ENCODE peak calls at places on chromosome 18, in ten cellular contexts. B, X, Z, G, D, L, W, U, V and O are unnamed samples. For H3K4me1 and H3K27me3, the result is how much of the 10 kb centered on the place peaks cover.

GRCh38 chr18:36412778-36413177 is 115.3 kb downstream of the FHOD3 start:
- DNase-seq in B (no peak), X (no peak), Z (no peak), G (no peak), D (peak), L (no peak), W (peak), U (peak), V (no peak), O (no peak)

GRCh38 chr18:457120-457519 is 43.4 kb downstream of the COLEC12 start:
- DNase-seq in B (peak), X (peak), Z (no peak), G (peak), D (no peak), L (peak), W (peak), U (peak), V (peak), O (no peak)

GRCh38 chr18:69969491-69969890 is 21.8 kb upstream of the CD226 start:
- DNase-seq in B (no peak), X (no peak), Z (no peak), G (no peak), D (no peak), L (no peak), W (no peak), U (no peak), V (no peak), O (no peak)

GRCh38 chr18:12990662-12990976 is 543 bp upstream of the CEP192 start:
- DNase-seq in B (no peak), X (no peak), Z (no peak), G (no peak), D (peak), L (no peak), W (no peak), U (no peak), V (no peak), O (no peak)

GRCh38 chr18:2572144-2572682 is 856 bp downstream of the NDC80 start:
- DNase-seq in B (no peak), X (no peak), Z (no peak), G (no peak), D (no peak), L (no peak), W (peak), U (no peak), V (no peak), O (no peak)

GRCh38 chr18:39302481-39302880 is 1736.9 kb upstream of the CELF4 start:
- DNase-seq in B (no peak), X (no peak), Z (no peak), G (no peak), D (no peak), L (no peak), W (no peak), U (no peak), V (no peak), O (no peak)

GRCh38 chr18:57052173-57052572 is 94.7 kb upstream of the BOD1L2 start:
- DNase-seq in B (no peak), X (no peak), Z (no peak), G (no peak), D (peak), L (no peak), W (no peak), U (no peak), V (no peak), O (no peak)

GRCh38 chr18:13658444-13659204 is 67.7 kb downstream of the FAM210A start:
- DNase-seq in B (no peak), X (no peak), Z (no peak), G (no peak), D (no peak), L (no peak), W (no peak), U (no peak), V (no peak), O (no peak)

GRCh38 chr18:36187138-36187825 is at the start of gene MOCOS:
- DNase-seq in B (peak), X (peak), Z (peak), G (peak), D (peak), L (peak), W (peak), U (peak), V (peak), O (no peak)

GRCh38 chr18:54127759-54128378 is 96.6 kb downstream of the MBD2 start:
- DNase-seq in B (no peak), X (no peak), Z (no peak), G (peak), D (peak), L (peak), W (peak), U (peak), V (no peak), O (no peak)

GRCh38 chr18:41326311-41326710 is 628.7 kb upstream of the PIK3C3 start:
- DNase-seq in B (no peak), X (no peak), Z (peak), G (peak), D (no peak), L (peak), W (no peak), U (no peak), V (no peak), O (no peak)

GRCh38 chr18:74898965-74899364 is 301.3 kb downstream of the ZNF407 start:
- DNase-seq in B (no peak), X (no peak), Z (peak), G (peak), D (no peak), L (peak), W (peak), U (no peak), V (no peak), O (no peak)

GRCh38 chr18:80103231-80103630 is 5.8 kb upstream of the ADNP2 start:
- DNase-seq in B (no peak), X (no peak), Z (no peak), G (peak), D (no peak), L (peak), W (peak), U (no peak), V (no peak), O (no peak)

GRCh38 chr18:79510731-79511141 is 115.0 kb downstream of the NFATC1 start:
- DNase-seq in B (peak), X (peak), Z (no peak), G (no peak), D (no peak), L (no peak), W (no peak), U (peak), V (peak), O (no peak)

GRCh38 chr18:63725682-63726480 is 23.1 kb downstream of the SERPINB11 start:
- DNase-seq in B (no peak), X (no peak), Z (no peak), G (peak), D (no peak), L (no peak), W (no peak), U (peak), V (no peak), O (no peak)

GRCh38 chr18:23844991-23845680 is 155.9 kb downstream of the LAMA3 start:
- DNase-seq in B (no peak), X (no peak), Z (peak), G (peak), D (peak), L (no peak), W (peak), U (peak), V (no peak), O (no peak)

GRCh38 chr18:34867520-34867919 is 157.4 kb downstream of the DTNA start:
- DNase-seq in B (no peak), X (peak), Z (no peak), G (no peak), D (peak), L (no peak), W (peak), U (peak), V (no peak), O (no peak)

GRCh38 chr18:78571831-78572347 is 407.7 kb upstream of the SALL3 start:
- DNase-seq in B (no peak), X (no peak), Z (no peak), G (no peak), D (no peak), L (no peak), W (no peak), U (no peak), V (no peak), O (no peak)

GRCh38 chr18:23231340-23232021 is 96.2 kb downstream of the CABLES1 start:
- DNase-seq in B (peak), X (peak), Z (peak), G (peak), D (no peak), L (peak), W (peak), U (no peak), V (no peak), O (no peak)

GRCh38 chr18:75937306-75937705 is 509.8 kb upstream of the SMIM21 start:
- DNase-seq in B (no peak), X (no peak), Z (no peak), G (no peak), D (peak), L (no peak), W (no peak), U (no peak), V (no peak), O (no peak)

GRCh38 chr18:13265901-13266207 is 47.3 kb downstream of the LDLRAD4 start:
- DNase-seq in B (no peak), X (no peak), Z (no peak), G (no peak), D (no peak), L (no peak), W (peak), U (no peak), V (no peak), O (no peak)

GRCh38 chr18:13553449-13553848 is 172.9 kb downstream of the FAM210A start:
- DNase-seq in B (no peak), X (no peak), Z (no peak), G (no peak), D (no peak), L (no peak), W (no peak), U (no peak), V (no peak), O (no peak)

GRCh38 chr18:13696961-13697360 is 29.4 kb downstream of the FAM210A start:
- DNase-seq in B (no peak), X (no peak), Z (peak), G (peak), D (no peak), L (peak), W (peak), U (no peak), V (no peak), O (no peak)

GRCh38 chr18:72530622-72531021 is 13.5 kb downstream of the CBLN2 start:
- DNase-seq in B (no peak), X (no peak), Z (no peak), G (no peak), D (no peak), L (no peak), W (no peak), U (no peak), V (no peak), O (no peak)

GRCh38 chr18:72995558-72995957 is 127.8 kb upstream of the NETO1 start:
- DNase-seq in B (no peak), X (no peak), Z (peak), G (peak), D (no peak), L (no peak), W (no peak), U (no peak), V (no peak), O (no peak)

GRCh38 chr18:75915941-75916640 is 488.6 kb upstream of the SMIM21 start:
- DNase-seq in B (no peak), X (no peak), Z (no peak), G (peak), D (peak), L (no peak), W (no peak), U (peak), V (peak), O (no peak)

GRCh38 chr18:12014091-12014490 is 32.8 kb downstream of the IMPA2 start:
- DNase-seq in B (no peak), X (peak), Z (no peak), G (no peak), D (no peak), L (no peak), W (no peak), U (no peak), V (no peak), O (no peak)

GRCh38 chr18:71336811-71337210 is 1048.0 kb downstream of the SOCS6 start:
- DNase-seq in B (no peak), X (no peak), Z (no peak), G (no peak), D (no peak), L (no peak), W (no peak), U (no peak), V (no peak), O (no peak)

GRCh38 chr18:63534615-63535014 is 7.6 kb upstream of the SERPINB12 start:
- DNase-seq in B (no peak), X (no peak), Z (peak), G (no peak), D (no peak), L (no peak), W (no peak), U (no peak), V (no peak), O (no peak)

GRCh38 chr18:3451989-3452749 is 2.2 kb downstream of the TGIF1 start:
- DNase-seq in B (peak), X (peak), Z (peak), G (peak), D (peak), L (peak), W (peak), U (peak), V (peak), O (no peak)

GRCh38 chr18:42883177-42883576 is 232.3 kb downstream of the RIT2 start:
- DNase-seq in B (no peak), X (no peak), Z (no peak), G (no peak), D (no peak), L (no peak), W (no peak), U (no peak), V (no peak), O (no peak)
- H3K4me1 ChIP-seq in B (under half), X (under half), Z (under half), G (under half), D (under half), L (under half), W (under half), U (under half), V (under half), O (under half)

DNA sequence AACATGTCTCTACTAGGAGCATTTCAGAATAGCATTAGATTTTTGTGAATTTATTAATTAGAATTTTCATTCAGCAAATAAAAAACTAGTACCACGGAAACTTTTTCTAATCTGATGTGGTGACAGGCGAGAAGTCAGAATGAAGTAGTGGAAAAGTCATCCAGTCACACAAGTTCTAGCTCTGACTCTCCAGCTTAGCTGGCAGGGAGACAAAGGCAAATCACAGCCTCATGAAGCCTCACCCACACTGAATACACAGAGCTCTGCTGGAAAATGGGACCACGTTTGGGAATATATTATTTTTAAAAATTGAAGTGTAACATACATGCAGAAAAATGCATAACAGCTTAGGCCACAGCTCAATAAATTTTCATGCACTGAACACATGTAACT is 86.1 kb downstream of the L3MBTL4 start:
- DNase-seq in B (no peak), X (no peak), Z (no peak), G (no peak), D (no peak), L (no peak), W (no peak), U (no peak), V (no peak), O (no peak)
- H3K27me3 ChIP-seq in B (under half), X (under half), Z (under half), G (under half), D (under half), L (under half), W (under half), U (under half), V (under half), O (under half)

DNA sequence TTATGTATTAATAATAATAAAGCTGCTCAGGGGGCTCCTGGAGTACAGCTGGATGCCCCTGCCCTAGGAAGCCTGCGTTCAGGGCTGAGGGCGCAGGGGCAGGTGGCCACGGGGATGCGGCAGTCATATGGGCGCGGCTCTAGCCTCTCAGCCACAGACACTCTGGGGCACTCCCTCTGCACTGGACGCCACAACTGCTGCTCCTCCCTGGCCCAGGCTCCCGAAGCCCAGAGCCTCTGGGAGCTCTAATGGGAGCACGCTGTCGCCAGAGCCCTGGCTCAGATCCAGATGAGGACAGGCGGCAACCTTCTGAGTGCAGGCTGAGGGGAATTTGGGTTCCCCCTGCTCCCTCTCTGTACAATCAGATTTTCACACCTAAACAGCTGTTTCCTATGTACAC is 93.6 kb downstream of the MTCL1 start:
- DNase-seq in B (no peak), X (peak), Z (no peak), G (no peak), D (no peak), L (no peak), W (peak), U (no peak), V (no peak), O (no peak)
- H3K4me1 ChIP-seq in B (under half), X (under half), Z (half or more), G (under half), D (under half), L (half or more), W (half or more), U (under half), V (under half), O (half or more)

DNA sequence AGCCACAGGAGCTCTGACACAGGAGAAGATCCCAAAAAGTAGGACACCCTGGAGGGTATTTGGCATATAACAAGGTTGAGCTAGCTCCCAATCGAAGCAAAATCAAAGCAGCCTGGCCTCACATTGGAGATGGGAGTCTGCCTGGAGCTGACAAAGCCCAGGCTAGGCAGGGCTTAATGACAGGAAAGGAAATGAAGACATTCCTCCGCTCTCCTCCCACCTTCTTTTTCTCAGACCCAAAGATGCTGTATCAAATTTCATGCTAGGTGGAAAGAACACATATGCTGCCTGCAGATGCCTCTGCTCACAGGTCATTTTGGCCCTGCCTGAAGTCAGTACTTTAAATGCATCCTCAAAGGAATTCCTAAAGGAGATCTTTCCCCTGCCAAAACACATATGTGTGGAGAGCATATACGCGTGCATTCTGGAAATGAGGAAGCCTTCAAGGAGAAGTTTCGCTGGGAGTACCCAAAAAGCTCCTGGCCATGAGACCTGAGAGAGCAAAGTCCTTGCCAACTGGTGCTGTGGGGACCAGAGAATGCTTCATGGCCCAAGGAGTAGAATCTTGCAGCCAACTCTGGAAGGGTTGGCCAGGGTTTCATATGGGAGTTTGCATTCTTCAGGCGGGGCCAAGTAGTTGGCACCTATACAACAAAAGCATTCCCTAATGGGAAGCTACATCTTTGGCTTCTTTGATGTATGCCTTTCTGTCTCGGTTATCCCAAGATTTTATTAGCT is 88.0 kb downstream of the AQP4 start:
- DNase-seq in B (no peak), X (no peak), Z (peak), G (peak), D (peak), L (no peak), W (no peak), U (peak), V (no peak), O (no peak)
- H3K27me3 ChIP-seq in B (under half), X (under half), Z (under half), G (under half), D (under half), L (under half), W (under half), U (under half), V (under half), O (under half)

DNA sequence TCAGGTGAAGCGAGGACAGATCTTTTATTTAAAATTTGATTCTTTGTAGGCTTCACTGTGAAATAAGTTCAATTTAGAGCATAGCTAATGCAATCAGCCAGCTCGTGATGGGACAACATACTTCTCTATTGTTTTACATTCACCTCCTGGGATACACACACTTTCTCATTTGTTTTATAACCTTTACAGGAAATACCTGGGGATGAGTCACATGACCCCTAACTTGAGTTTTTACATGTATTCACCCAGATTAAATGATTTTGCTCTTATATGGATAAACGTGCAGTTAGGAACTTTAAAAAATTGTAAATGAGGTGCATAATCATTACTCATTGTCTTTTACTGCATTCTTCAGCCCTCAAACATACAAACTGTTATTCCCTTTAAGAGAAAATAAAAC is 152.1 kb downstream of the NEDD4L start:
- DNase-seq in B (no peak), X (no peak), Z (peak), G (peak), D (no peak), L (no peak), W (peak), U (no peak), V (no peak), O (no peak)
- H3K4me1 ChIP-seq in B (under half), X (under half), Z (under half), G (under half), D (under half), L (under half), W (under half), U (under half), V (under half), O (under half)

GRCh38 chr18:37497836-37498518 is 67.6 kb downstream of the CELF4 start:
- DNase-seq in B (no peak), X (no peak), Z (peak), G (no peak), D (no peak), L (no peak), W (no peak), U (no peak), V (no peak), O (no peak)
- H3K27me3 ChIP-seq in B (under half), X (under half), Z (under half), G (under half), D (under half), L (under half), W (under half), U (under half), V (under half), O (under half)

DNA sequence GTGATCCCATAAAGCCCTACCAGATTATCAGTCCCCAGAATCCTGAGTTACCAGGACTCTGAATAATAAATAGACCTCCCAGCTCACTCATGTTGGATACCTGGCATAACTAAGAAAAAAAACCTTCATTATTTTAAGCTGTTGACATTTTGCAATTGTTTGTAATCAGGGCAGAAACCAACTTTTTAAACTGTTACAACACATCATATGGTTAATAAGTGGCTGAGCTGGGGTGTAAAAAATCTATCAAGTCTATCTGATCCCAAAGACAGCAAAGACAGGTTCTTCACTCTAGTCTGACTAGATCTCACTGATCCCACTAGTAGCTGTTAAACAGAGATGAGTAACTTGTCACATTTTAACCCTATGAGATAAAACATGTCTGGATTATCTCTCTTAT is 370.3 kb downstream of the RIT2 start:
- DNase-seq in B (no peak), X (no peak), Z (no peak), G (no peak), D (no peak), L (no peak), W (no peak), U (no peak), V (no peak), O (no peak)
- H3K4me1 ChIP-seq in B (under half), X (under half), Z (under half), G (under half), D (half or more), L (under half), W (under half), U (under half), V (under half), O (under half)

GRCh38 chr18:22166070-22166972 is 3.1 kb upstream of the GATA6 start:
- DNase-seq in B (peak), X (no peak), Z (no peak), G (no peak), D (no peak), L (no peak), W (no peak), U (peak), V (peak), O (no peak)
- H3K27me3 ChIP-seq in B (under half), X (half or more), Z (half or more), G (half or more), D (half or more), L (half or more), W (half or more), U (under half), V (under half), O (half or more)